ENCODE peak calls at places on chromosomes 11 and 22, in ten cellular contexts. One of them, this sample, is unnamed.
A peak's percentile ranks its signal among the peaks of the same experiment; 100 is the strongest.

GRCh38 chr11:115552151-115552550 is 47.9 kb upstream of the CADM1 start:
- DNase-seq in T-helper 22 cell: no peak
- DNase-seq in anterior cingulate cortex: no peak
- DNase-seq in M059J: peak; percentile 63
- DNase-seq in left colon: no peak
- DNase-seq in small intestine: no peak
- DNase-seq in heart right ventricle: no peak
- DNase-seq in fibroblast of mammary gland: no peak
- DNase-seq in H7: no peak
- DNase-seq in astrocyte of the hippocampus: peak; percentile 19
- DNase-seq in this sample: no peak

GRCh38 chr22:45218974-45219373 is 21.7 kb downstream of the KIAA0930 start:
- DNase-seq in T-helper 22 cell: no peak
- DNase-seq in anterior cingulate cortex: no peak
- DNase-seq in M059J: no peak
- DNase-seq in left colon: no peak
- DNase-seq in small intestine: no peak
- DNase-seq in heart right ventricle: no peak
- DNase-seq in fibroblast of mammary gland: peak; percentile 65
- DNase-seq in H7: no peak
- DNase-seq in astrocyte of the hippocampus: no peak
- DNase-seq in this sample: no peak

GRCh38 chr22:26359156-26359555 is 69.9 kb upstream of the ASPHD2 start:
- DNase-seq in T-helper 22 cell: no peak
- DNase-seq in anterior cingulate cortex: no peak
- DNase-seq in M059J: no peak
- DNase-seq in left colon: no peak
- DNase-seq in small intestine: no peak
- DNase-seq in heart right ventricle: no peak
- DNase-seq in fibroblast of mammary gland: no peak
- DNase-seq in H7: no peak
- DNase-seq in astrocyte of the hippocampus: no peak
- DNase-seq in this sample: no peak

GRCh38 chr22:50141891-50142363 is 28.6 kb upstream of the PANX2 start:
- DNase-seq in T-helper 22 cell: no peak
- DNase-seq in anterior cingulate cortex: no peak
- DNase-seq in M059J: no peak
- DNase-seq in left colon: no peak
- DNase-seq in small intestine: no peak
- DNase-seq in heart right ventricle: no peak
- DNase-seq in fibroblast of mammary gland: no peak
- DNase-seq in H7: peak; percentile 75
- DNase-seq in astrocyte of the hippocampus: peak; percentile 10
- DNase-seq in this sample: peak; percentile 64

GRCh38 chr11:47443028-47443700 is 5.8 kb downstream of the RAPSN start:
- DNase-seq in T-helper 22 cell: no peak
- DNase-seq in anterior cingulate cortex: no peak
- DNase-seq in M059J: no peak
- DNase-seq in left colon: no peak
- DNase-seq in small intestine: no peak
- DNase-seq in heart right ventricle: no peak
- DNase-seq in fibroblast of mammary gland: no peak
- DNase-seq in H7: peak; percentile 80
- DNase-seq in astrocyte of the hippocampus: no peak
- DNase-seq in this sample: no peak

GRCh38 chr22:39171623-39172264 is 19.3 kb upstream of the CBX7 start:
- DNase-seq in T-helper 22 cell: no peak
- DNase-seq in anterior cingulate cortex: no peak
- DNase-seq in M059J: no peak
- DNase-seq in left colon: no peak
- DNase-seq in small intestine: no peak
- DNase-seq in heart right ventricle: no peak
- DNase-seq in fibroblast of mammary gland: no peak
- DNase-seq in H7: peak; percentile 69
- DNase-seq in astrocyte of the hippocampus: no peak
- DNase-seq in this sample: no peak

GRCh38 chr22:37544955-37545702 is 15.2 kb upstream of the CDC42EP1 start:
- DNase-seq in T-helper 22 cell: no peak
- DNase-seq in anterior cingulate cortex: no peak
- DNase-seq in M059J: peak; percentile 72
- DNase-seq in left colon: peak; percentile 76
- DNase-seq in small intestine: peak; percentile 83
- DNase-seq in heart right ventricle: peak; percentile 81
- DNase-seq in fibroblast of mammary gland: peak; percentile 66
- DNase-seq in H7: peak; percentile 91
- DNase-seq in astrocyte of the hippocampus: peak; percentile 84
- DNase-seq in this sample: no peak

GRCh38 chr11:117828641-117829368 is 4.3 kb upstream of the FXYD2 start:
- DNase-seq in T-helper 22 cell: peak; percentile 72
- DNase-seq in anterior cingulate cortex: no peak
- DNase-seq in M059J: peak; percentile 57
- DNase-seq in left colon: peak; percentile 54
- DNase-seq in small intestine: peak; percentile 44
- DNase-seq in heart right ventricle: peak; percentile 54
- DNase-seq in fibroblast of mammary gland: peak; percentile 70
- DNase-seq in H7: peak; percentile 58
- DNase-seq in astrocyte of the hippocampus: peak; percentile 92
- DNase-seq in this sample: no peak

GRCh38 chr11:68584097-68584496 is 100.2 kb upstream of the GAL start:
- DNase-seq in T-helper 22 cell: no peak
- DNase-seq in anterior cingulate cortex: no peak
- DNase-seq in M059J: peak; percentile 5
- DNase-seq in left colon: no peak
- DNase-seq in small intestine: peak; percentile 32
- DNase-seq in heart right ventricle: peak; percentile 46
- DNase-seq in fibroblast of mammary gland: peak; percentile 38
- DNase-seq in H7: peak; percentile 80
- DNase-seq in astrocyte of the hippocampus: peak; percentile 16
- DNase-seq in this sample: peak; percentile 11

GRCh38 chr22:23215294-23216204 is 35.2 kb downstream of the BCR start:
- DNase-seq in T-helper 22 cell: no peak
- DNase-seq in anterior cingulate cortex: no peak
- DNase-seq in M059J: peak; percentile 73
- DNase-seq in left colon: no peak
- DNase-seq in small intestine: no peak
- DNase-seq in heart right ventricle: no peak
- DNase-seq in fibroblast of mammary gland: peak; percentile 23
- DNase-seq in H7: no peak
- DNase-seq in astrocyte of the hippocampus: peak; percentile 39
- DNase-seq in this sample: no peak

GRCh38 chr11:61985863-61986262 is 18.4 kb upstream of the FTH1 start:
- DNase-seq in T-helper 22 cell: no peak
- DNase-seq in anterior cingulate cortex: no peak
- DNase-seq in M059J: no peak
- DNase-seq in left colon: no peak
- DNase-seq in small intestine: peak; percentile 78
- DNase-seq in heart right ventricle: no peak
- DNase-seq in fibroblast of mammary gland: no peak
- DNase-seq in H7: no peak
- DNase-seq in astrocyte of the hippocampus: no peak
- DNase-seq in this sample: no peak

GRCh38 chr11:128407962-128408361 is 179.4 kb downstream of the ETS1 start:
- DNase-seq in T-helper 22 cell: no peak
- DNase-seq in anterior cingulate cortex: no peak
- DNase-seq in M059J: peak; percentile 92
- DNase-seq in left colon: no peak
- DNase-seq in small intestine: no peak
- DNase-seq in heart right ventricle: no peak
- DNase-seq in fibroblast of mammary gland: peak; percentile 62
- DNase-seq in H7: no peak
- DNase-seq in astrocyte of the hippocampus: no peak
- DNase-seq in this sample: no peak

GRCh38 chr11:7341551-7341950 is 89.8 kb downstream of the SYT9 start:
- DNase-seq in T-helper 22 cell: no peak
- DNase-seq in anterior cingulate cortex: no peak
- DNase-seq in M059J: no peak
- DNase-seq in left colon: no peak
- DNase-seq in small intestine: no peak
- DNase-seq in heart right ventricle: no peak
- DNase-seq in fibroblast of mammary gland: no peak
- DNase-seq in H7: no peak
- DNase-seq in astrocyte of the hippocampus: no peak
- DNase-seq in this sample: no peak

GRCh38 chr22:20746466-20747189 is 27.3 kb upstream of the SERPIND1 start:
- DNase-seq in T-helper 22 cell: no peak
- DNase-seq in anterior cingulate cortex: no peak
- DNase-seq in M059J: no peak
- DNase-seq in left colon: no peak
- DNase-seq in small intestine: no peak
- DNase-seq in heart right ventricle: no peak
- DNase-seq in fibroblast of mammary gland: no peak
- DNase-seq in H7: peak; percentile 27
- DNase-seq in astrocyte of the hippocampus: no peak
- DNase-seq in this sample: no peak

GRCh38 chr11:95134491-95134890 is 44.8 kb downstream of the ENDOD1 start:
- DNase-seq in T-helper 22 cell: no peak
- DNase-seq in anterior cingulate cortex: no peak
- DNase-seq in M059J: peak; percentile 80
- DNase-seq in left colon: no peak
- DNase-seq in small intestine: no peak
- DNase-seq in heart right ventricle: no peak
- DNase-seq in fibroblast of mammary gland: peak; percentile 81
- DNase-seq in H7: no peak
- DNase-seq in astrocyte of the hippocampus: peak; percentile 68
- DNase-seq in this sample: no peak